ENCODE peak calls at places on chromosomes 5 and 9, in ten cellular contexts. Q, B, J, W, I, U, E, O, A and M are unnamed samples.

GRCh38 chr9:135183538-135184153 is 96.2 kb downstream of the OLFM1 start:
- ATAC-seq in I (no peak), E (no peak), O (no peak), Q (no peak), A (no peak), U (no peak), J (no peak), W (no peak), B (no peak), M (no peak)

GRCh38 chr9:117545846-117546245 is 131.0 kb upstream of the ASTN2 start:
- ATAC-seq in B (no peak), J (peak; percentile 44), A (no peak), W (no peak), O (no peak), I (no peak), E (no peak), Q (no peak), U (no peak), M (no peak)

GRCh38 chr5:109743041-109743531 is 53.4 kb downstream of the MAN2A1 start:
- ATAC-seq in J (peak; percentile 59), Q (no peak), W (no peak), A (peak; percentile 44), E (no peak), I (no peak), B (peak; percentile 68), U (no peak), O (no peak), M (peak; percentile 43)

GRCh38 chr9:38334234-38334633 is 58.3 kb upstream of the ALDH1B1 start:
- ATAC-seq in A (no peak), E (no peak), I (no peak), U (no peak), O (peak; percentile 67), W (peak; percentile 75), B (no peak), Q (no peak), J (peak; percentile 68), M (no peak)

GRCh38 chr9:107299437-107299836 is 16.4 kb downstream of the RAD23B start:
- ATAC-seq in J (no peak), E (no peak), O (no peak), U (no peak), Q (no peak), W (no peak), I (no peak), B (no peak), A (peak; percentile 20), M (no peak)

GRCh38 chr5:111697881-111698757 is 58.9 kb downstream of the NREP start:
- ATAC-seq in I (no peak), E (peak; percentile 46), A (no peak), J (no peak), Q (peak; percentile 73), W (peak; percentile 70), O (peak; percentile 49), U (peak; percentile 63), B (no peak), M (no peak)

GRCh38 chr5:140480310-140481014 is 67.0 kb upstream of the EIF4EBP3 start:
- ATAC-seq in O (no peak), J (no peak), W (no peak), U (no peak), B (no peak), Q (no peak), E (no peak), I (no peak), A (no peak), M (no peak)

GRCh38 chr9:71249729-71250317 is 128.4 kb upstream of the TRPM3 start:
- ATAC-seq in E (peak; percentile 91), U (peak; percentile 90), O (peak; percentile 78), Q (no peak), J (peak; percentile 98), A (peak; percentile 87), I (peak; percentile 79), W (peak; percentile 85), B (peak; percentile 49), M (no peak)

GRCh38 chr9:103397868-103398600 is 402.9 kb downstream of the CYLC2 start:
- ATAC-seq in I (peak; percentile 90), A (peak; percentile 88), B (peak; percentile 24), W (peak; percentile 96), J (peak; percentile 100), U (peak; percentile 78), O (peak; percentile 61), E (no peak), Q (peak; percentile 77), M (peak; percentile 28)

GRCh38 chr5:113806823-113807222 is 293.3 kb downstream of the YTHDC2 start:
- ATAC-seq in E (peak; percentile 35), I (no peak), W (no peak), Q (no peak), J (peak; percentile 20), A (peak; percentile 46), U (no peak), O (no peak), B (peak; percentile 20), M (peak; percentile 77)

GRCh38 chr5:43231977-43232376 is 40.0 kb downstream of the NIM1K start:
- ATAC-seq in U (peak; percentile 75), A (peak; percentile 67), W (peak; percentile 48), I (peak; percentile 76), E (no peak), J (peak; percentile 76), B (no peak), O (peak; percentile 84), Q (no peak), M (no peak)

GRCh38 chr5:139342423-139342723 is 719 bp downstream of the PAIP2 start:
- ATAC-seq in J (no peak), U (no peak), A (peak; percentile 88), I (no peak), W (no peak), B (no peak), Q (no peak), O (no peak), E (no peak), M (no peak)

GRCh38 chr5:157670662-157671591 is at the start of gene C5orf52:
- ATAC-seq in A (peak; percentile 72), J (peak; percentile 68), I (peak; percentile 66), U (peak; percentile 15), O (no peak), E (peak; percentile 79), W (no peak), Q (no peak), B (peak; percentile 59), M (peak; percentile 61)

GRCh38 chr5:75336625-75337336 is at the start of gene HMGCR:
- ATAC-seq in E (peak; percentile 97), Q (peak; percentile 100), B (peak; percentile 99), A (peak; percentile 97), W (peak; percentile 97), J (peak; percentile 93), O (peak; percentile 95), I (peak; percentile 97), U (peak; percentile 97), M (peak; percentile 99)
- TF ChIP-seq POLR2A in E (peak; percentile 92), Q (peak; percentile 90), B (no peak), A (peak; percentile 98), W (peak; percentile 94), J (peak; percentile 90), O (peak; percentile 59), I (peak; percentile 90), U (peak; percentile 92), M (peak; percentile 69)

GRCh38 chr5:181218795-181219124 is 4.3 kb upstream of the TRIM41 start:
- ATAC-seq in I (no peak), U (no peak), E (no peak), W (no peak), A (no peak), B (no peak), J (no peak), O (no peak), Q (no peak), M (no peak)

GRCh38 chr5:181219262-181220177 is 3.6 kb upstream of the TRIM41 start:
- ATAC-seq in A (no peak), Q (no peak), U (no peak), J (no peak), E (no peak), O (no peak), I (no peak), B (no peak), W (no peak), M (no peak)

GRCh38 chr5:181217111-181217804 is 5.8 kb upstream of the TRIM41 start:
- ATAC-seq in A (peak; percentile 64), O (no peak), E (peak; percentile 6), J (peak; percentile 13), W (peak; percentile 42), I (peak; percentile 14), U (peak; percentile 58), Q (peak; percentile 37), B (peak; percentile 42), M (peak; percentile 32)

GRCh38 chr5:181217805-181218065 is 5.3 kb upstream of the TRIM41 start:
- ATAC-seq in I (peak; percentile 3), A (peak; percentile 20), W (peak; percentile 7), O (no peak), J (no peak), B (no peak), U (peak; percentile 36), Q (peak; percentile 2), E (no peak), M (no peak)

GRCh38 chr5:181215997-181216982 is 6.8 kb upstream of the TRIM41 start:
- ATAC-seq in B (no peak), E (no peak), J (no peak), O (no peak), W (no peak), U (peak; percentile 16), I (no peak), A (no peak), Q (no peak), M (no peak)
- TF ChIP-seq CTCF in B (no peak), E (no peak), J (no peak), O (no peak), W (no peak), U (no peak), I (no peak), A (no peak), Q (no peak), M (no peak)

DNA sequence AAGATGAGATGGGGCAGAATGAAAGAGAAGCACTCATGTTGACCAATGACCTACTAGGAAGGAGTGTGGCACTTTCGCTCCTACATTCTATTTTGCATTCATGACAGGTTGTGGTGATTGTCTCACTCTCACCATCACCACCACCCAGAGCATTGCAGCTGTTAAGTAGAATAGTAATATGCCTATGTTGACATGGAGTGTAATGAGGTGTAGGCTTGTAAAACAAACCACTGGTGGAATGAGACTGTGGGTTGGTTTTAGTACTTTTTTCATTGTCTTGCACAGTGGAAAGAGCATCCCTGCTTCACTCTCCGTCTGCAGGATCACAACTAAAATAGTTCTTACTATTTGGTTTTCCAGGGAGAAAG is 516.7 kb downstream of the NTRK2 start:
- ATAC-seq in O (no peak), A (no peak), I (no peak), Q (no peak), W (no peak), U (no peak), B (no peak), E (no peak), J (no peak), M (no peak)
- H3K27ac ChIP-seq in O (no peak overlapping the region), A (no peak overlapping the region), I (no peak overlapping the region), Q (no peak overlapping the region), W (no peak overlapping the region), U (no peak overlapping the region), B (no peak overlapping the region), E (no peak overlapping the region), J (no peak overlapping the region), M (no peak overlapping the region)

DNA sequence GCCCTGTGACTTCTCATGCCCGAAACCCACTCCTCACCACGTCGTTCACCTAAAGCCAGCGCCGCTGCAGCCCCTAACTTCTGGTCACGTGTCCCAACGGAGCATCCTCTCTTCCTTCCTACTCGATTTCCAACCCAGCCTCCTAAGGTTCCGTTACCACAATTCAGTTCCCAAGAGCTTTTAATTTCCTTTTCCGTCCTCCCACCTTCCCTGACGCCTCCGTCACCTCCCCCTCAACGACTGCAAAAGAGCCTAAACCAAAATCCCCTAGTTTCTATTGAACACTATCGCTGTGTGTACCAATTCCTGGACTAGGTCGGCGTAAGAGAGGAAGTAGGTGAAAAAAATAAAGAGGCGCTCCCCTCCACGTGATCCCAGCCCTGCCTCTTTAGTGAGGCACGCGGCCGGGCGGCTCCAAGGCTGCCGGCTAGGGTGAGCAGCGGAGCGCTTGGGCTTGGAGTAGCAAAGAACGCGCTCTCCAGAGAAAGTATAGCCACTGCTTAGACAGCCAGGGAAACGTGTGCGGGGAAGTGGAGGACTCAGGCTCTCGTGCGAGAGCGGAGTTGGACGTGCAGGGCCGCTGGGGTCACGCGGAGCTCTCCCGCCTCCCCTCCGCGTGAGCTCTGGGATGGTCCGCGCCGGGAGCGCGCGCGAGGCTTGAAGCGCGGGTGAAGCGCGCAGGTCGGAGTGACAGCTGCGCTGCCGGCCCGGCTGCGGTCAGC is at the start of the genes CENPP and NOL8:
- ATAC-seq in W (peak; percentile 95), A (peak; percentile 95), E (peak; percentile 95), B (peak; percentile 99), Q (peak; percentile 98), O (peak; percentile 88), J (peak; percentile 95), I (peak; percentile 98), U (peak; percentile 96), M (peak; percentile 98)
- TF ChIP-seq POLR2A in W (peak; percentile 93), A (peak; percentile 88), E (peak; percentile 75), B (no peak), Q (peak; percentile 50), O (peak; percentile 63), J (peak; percentile 14), I (peak; percentile 63), U (peak; percentile 81), M (peak; percentile 4)